ENCODE peak calls at places on chromosomes 11 and 22, in four cellular contexts. F is GM23338, I is endothelial cell of umbilical vein, L is GM12878. J is an unnamed sample.
A peak's percentile ranks its signal among the peaks of the same experiment; 100 is the strongest.

GRCh38 chr22:19803736-19804267 is 43.2 kb downstream of the TBX1 start:
- DNase-seq in F (no peak), I (no peak), L (no peak), J (peak; percentile 57)

GRCh38 chr11:108751444-108751843 is 86.6 kb downstream of the DDX10 start:
- DNase-seq in F (no peak), I (no peak), L (no peak), J (no peak)

GRCh38 chr22:19872779-19873137 is 18.1 kb upstream of the GNB1L start:
- DNase-seq in F (no peak), I (no peak), L (no peak), J (peak; percentile 69)

GRCh38 chr11:3920148-3920852 is 64.8 kb downstream of the STIM1 start:
- DNase-seq in F (no peak), I (no peak), L (peak; percentile 57), J (no peak)

GRCh38 chr11:80443177-80443576 is 1002.3 kb upstream of the TENM4 start:
- DNase-seq in F (no peak), I (peak; percentile 43), L (no peak), J (no peak)

GRCh38 chr11:132137289-132137980 is 767.0 kb downstream of the NTM start:
- DNase-seq in F (no peak), I (no peak), L (no peak), J (no peak)

GRCh38 chr11:76773921-76774361 is 9.2 kb upstream of the TSKU start:
- DNase-seq in F (no peak), I (no peak), L (no peak), J (peak; percentile 69)

GRCh38 chr22:46367707-46368191 is 32.2 kb downstream of the TRMU start:
- DNase-seq in F (peak; percentile 87), I (peak; percentile 35), L (no peak), J (peak; percentile 92)

GRCh38 chr11:12973529-12974181 is 35.5 kb upstream of the RASSF10 start:
- DNase-seq in F (no peak), I (no peak), L (no peak), J (no peak)

GRCh38 chr11:95453616-95454118 is 222.7 kb upstream of the SESN3 start:
- DNase-seq in F (no peak), I (no peak), L (no peak), J (no peak)

GRCh38 chr11:114746013-114746412 is 67.7 kb downstream of the NXPE2 start:
- DNase-seq in F (no peak), I (no peak), L (no peak), J (no peak)

GRCh38 chr22:25643232-25644000 is 78.9 kb downstream of the GRK3 start:
- DNase-seq in F (peak; percentile 35), I (no peak), L (peak; percentile 46), J (no peak)

GRCh38 chr11:11772865-11773515 is 68.8 kb upstream of the USP47 start:
- DNase-seq in F (no peak), I (no peak), L (no peak), J (no peak)

GRCh38 chr11:112822478-112823274 is 138.5 kb upstream of the NCAM1 start:
- DNase-seq in F (peak; percentile 68), I (no peak), L (no peak), J (no peak)

GRCh38 chr11:8277691-8278090 is 14.0 kb upstream of the LMO1 start:
- DNase-seq in F (no peak), I (no peak), L (no peak), J (peak; percentile 51)

GRCh38 chr11:5618807-5619206 is 6.0 kb upstream of the TRIM34 start:
- DNase-seq in F (no peak), I (peak; percentile 43), L (no peak), J (no peak)

GRCh38 chr11:114293201-114293711 is 2.9 kb upstream of the NNMT start:
- DNase-seq in F (no peak), I (peak; percentile 80), L (no peak), J (no peak)

GRCh38 chr11:13261600-13262061 is 16.0 kb upstream of the BMAL1 start:
- DNase-seq in F (no peak), I (peak; percentile 68), L (no peak), J (no peak)

GRCh38 chr11:127000291-127000968 is at the start of gene KIRREL3:
- DNase-seq in F (peak; percentile 53), I (no peak), L (no peak), J (no peak)

GRCh38 chr11:11821899-11822298 is 19.9 kb upstream of the USP47 start:
- DNase-seq in F (no peak), I (no peak), L (no peak), J (no peak)

GRCh38 chr22:37633693-37634504 is 5.6 kb upstream of the SH3BP1 start:
- DNase-seq in F (peak; percentile 86), I (peak; percentile 72), L (peak; percentile 60), J (peak; percentile 96)

GRCh38 chr11:8094656-8095055 is 13.6 kb downstream of the TUB start:
- DNase-seq in F (no peak), I (no peak), L (no peak), J (peak; percentile 67)

GRCh38 chr22:39363751-39364484 is 14.1 kb downstream of the SYNGR1 start:
- DNase-seq in F (no peak), I (no peak), L (no peak), J (no peak)
- TF ChIP-seq POLR2AphosphoS5 in F (no peak), I (no peak), L (no peak), J (peak; percentile 47)

GRCh38 chr11:129817282-129818051 is 1.8 kb downstream of the TMEM45B start:
- DNase-seq in F (no peak), I (no peak), L (no peak), J (no peak)
- H3K27ac ChIP-seq in F (no peak overlapping the region), I (no peak overlapping the region), L (no peak overlapping the region), J (no peak overlapping the region)

DNA sequence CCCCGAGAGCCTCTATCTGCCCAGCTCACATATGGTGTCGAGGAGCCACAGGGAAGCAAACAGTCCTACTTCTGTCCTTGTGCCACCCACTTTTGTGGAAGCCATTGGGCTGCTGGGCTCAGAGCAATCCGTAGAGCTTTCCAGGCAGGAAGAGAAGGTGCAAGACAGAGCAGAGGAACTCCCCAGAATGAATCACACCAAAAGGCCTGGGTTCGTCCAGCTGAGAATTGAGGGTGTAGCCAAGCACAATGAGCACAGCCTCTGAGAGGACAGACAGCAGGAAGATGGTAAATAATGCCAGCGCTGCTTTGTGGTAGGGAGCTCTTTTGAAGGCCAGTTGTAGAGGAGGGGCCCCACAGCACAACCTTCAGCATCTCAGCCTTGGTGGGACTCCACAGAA is 237.8 kb downstream of the GRIK4 start:
- DNase-seq in F (no peak), I (no peak), L (no peak), J (no peak)
- H3K4me1 ChIP-seq in F (peaks cover 16% of the 10 kb centered on the region), I (no peaks in the 10 kb centered on the region), L (no peaks in the 10 kb centered on the region), J (no peaks in the 10 kb centered on the region)

DNA sequence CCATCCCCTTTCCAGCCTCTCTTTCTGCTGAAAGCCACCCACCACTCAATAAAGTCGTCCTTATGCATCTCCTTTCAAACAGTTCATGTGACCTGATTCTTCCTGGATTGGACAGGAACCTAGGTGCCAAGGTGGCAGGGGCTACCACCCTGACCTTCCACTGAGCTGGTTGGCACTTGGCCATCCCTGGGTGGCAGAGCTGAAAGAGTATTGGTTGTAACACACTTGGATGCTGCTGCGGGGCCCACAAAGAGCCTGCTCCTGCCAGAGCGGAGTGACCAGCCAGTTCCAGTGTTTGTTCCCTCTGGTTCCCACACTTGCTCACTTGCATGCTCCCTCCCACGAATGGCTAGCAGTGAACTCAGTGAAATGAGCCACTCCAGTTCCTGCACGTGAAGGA is 57.2 kb upstream of the OR4C15 start:
- DNase-seq in F (no peak), I (no peak), L (no peak), J (no peak)
- TF ChIP-seq POLR2AphosphoS5 in F (no peak), I (no peak), L (no peak), J (no peak)

J was measured in spleen.